ENCODE peak calls at places on chromosome 12, in six cellular contexts. V is endothelial cell of umbilical vein, I is K562, S is GM12878, W is HepG2, E is NB4. Y is an unnamed sample.

GRCh38 chr12:111532741-111533140 is 66.4 kb downstream of the ATXN2 start:
- DNase-seq in V (no peak), I (no peak), S (no peak), W (no peak), E (no peak), Y (no peak)

GRCh38 chr12:124524231-124524925 is 43.0 kb downstream of the NCOR2 start:
- DNase-seq in V (peak), I (no peak), S (no peak), W (no peak), E (no peak), Y (peak)

GRCh38 chr12:93098077-93098476 is 169.0 kb upstream of the EEA1 start:
- DNase-seq in V (peak), I (peak), S (peak), W (no peak), E (peak), Y (no peak)

GRCh38 chr12:119603767-119604166 is 10.2 kb downstream of the TMEM233 start:
- DNase-seq in V (no peak), I (no peak), S (no peak), W (no peak), E (no peak), Y (no peak)

GRCh38 chr12:54980341-54980740 is 4.2 kb downstream of the TESPA1 start:
- DNase-seq in V (no peak), I (peak), S (no peak), W (no peak), E (no peak), Y (no peak)

GRCh38 chr12:121145221-121145620 is 12.5 kb downstream of the P2RX7 start:
- DNase-seq in V (peak), I (no peak), S (no peak), W (no peak), E (peak), Y (no peak)

GRCh38 chr12:131735863-131736806 is 25.2 kb downstream of the SFSWAP start:
- DNase-seq in V (no peak), I (no peak), S (no peak), W (no peak), E (no peak), Y (no peak)

GRCh38 chr12:15728118-15728598 is 61.0 kb downstream of the EPS8 start:
- DNase-seq in V (peak), I (no peak), S (no peak), W (no peak), E (no peak), Y (peak)

GRCh38 chr12:124551268-124552144 is 15.9 kb downstream of the NCOR2 start:
- DNase-seq in V (no peak), I (no peak), S (no peak), W (no peak), E (peak), Y (no peak)

GRCh38 chr12:122820138-122820537 is 15.1 kb upstream of the HIP1R start:
- DNase-seq in V (no peak), I (no peak), S (no peak), W (no peak), E (no peak), Y (no peak)

GRCh38 chr12:64609543-64610091 is 678 bp upstream of the RASSF3 start:
- DNase-seq in V (peak), I (no peak), S (no peak), W (no peak), E (no peak), Y (peak)

GRCh38 chr12:68109444-68110217 is 49.9 kb downstream of the IFNG start:
- DNase-seq in V (no peak), I (no peak), S (no peak), W (no peak), E (no peak), Y (no peak)

GRCh38 chr12:114918535-114919233 is 234.7 kb upstream of the TBX3 start:
- DNase-seq in V (no peak), I (no peak), S (no peak), W (peak), E (no peak), Y (peak)

GRCh38 chr12:130872179-130873096 is 572 bp downstream of the RAN start:
- DNase-seq in V (peak), I (peak), S (no peak), W (no peak), E (peak), Y (peak)

GRCh38 chr12:89126712-89127111 is 225.6 kb downstream of the DUSP6 start:
- DNase-seq in V (no peak), I (no peak), S (no peak), W (no peak), E (no peak), Y (no peak)

GRCh38 chr12:120247621-120248030 is 17.9 kb downstream of the PXN start:
- DNase-seq in V (no peak), I (no peak), S (no peak), W (no peak), E (no peak), Y (no peak)

GRCh38 chr12:82998509-82998908 is 311.8 kb downstream of the TMTC2 start:
- DNase-seq in V (no peak), I (no peak), S (no peak), W (no peak), E (no peak), Y (no peak)

GRCh38 chr12:8644345-8645248 is 18.0 kb downstream of the MFAP5 start:
- DNase-seq in V (no peak), I (no peak), S (peak), W (no peak), E (peak), Y (no peak)

GRCh38 chr12:96981053-96981452 is 74.0 kb downstream of the NEDD1 start:
- DNase-seq in V (peak), I (no peak), S (no peak), W (no peak), E (peak), Y (peak)

GRCh38 chr12:118480235-118480634 is 103.9 kb downstream of the SUDS3 start:
- DNase-seq in V (no peak), I (no peak), S (no peak), W (no peak), E (no peak), Y (no peak)

GRCh38 chr12:90428881-90429280 is 526.1 kb downstream of the CCER1 start:
- DNase-seq in V (no peak), I (no peak), S (no peak), W (no peak), E (no peak), Y (no peak)

GRCh38 chr12:76374395-76375020 is 26.3 kb upstream of the BBS10 start:
- DNase-seq in V (no peak), I (no peak), S (no peak), W (no peak), E (no peak), Y (no peak)

GRCh38 chr12:117889098-117889497 is 79.7 kb downstream of the KSR2 start:
- DNase-seq in V (no peak), I (no peak), S (peak), W (no peak), E (no peak), Y (no peak)

GRCh38 chr12:85580562-85581168 is 255.5 kb downstream of the RASSF9 start:
- DNase-seq in V (peak), I (no peak), S (no peak), W (no peak), E (no peak), Y (no peak)
- TF ChIP-seq MYC in V (no peak), I (no peak), S (no peak), W (no peak), E (no peak), Y (no peak)

GRCh38 chr12:41365653-41366131 is 177.6 kb downstream of the PDZRN4 start:
- DNase-seq in V (peak), I (no peak), S (no peak), W (no peak), E (no peak), Y (no peak)
- TF ChIP-seq MAX in V (no peak), I (no peak), S (no peak), W (no peak), E (no peak), Y (no peak)

DNA sequence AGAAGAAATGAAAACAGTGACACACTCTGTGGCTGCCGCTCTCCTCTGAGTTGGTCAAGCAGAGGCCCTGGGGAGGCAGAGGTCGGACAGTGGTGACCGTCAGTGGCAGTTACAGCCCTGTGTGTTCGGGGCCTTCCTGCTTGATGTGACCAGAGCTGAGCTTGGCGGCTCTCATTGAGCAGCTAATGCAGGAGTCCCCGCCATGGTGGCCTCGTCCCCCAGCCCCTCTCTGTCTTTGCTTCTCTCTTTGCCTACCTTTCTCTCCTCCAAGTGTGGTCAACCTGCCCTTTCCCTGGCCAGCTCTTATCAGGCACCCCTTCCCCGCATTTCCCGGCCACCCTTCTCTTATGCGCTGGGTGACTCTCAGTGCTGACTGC is 362.8 kb downstream of the CACNA1C start:
- DNase-seq in V (no peak), I (no peak), S (no peak), W (no peak), E (no peak), Y (no peak)
- TF ChIP-seq MYC in V (no peak), I (no peak), S (no peak), W (no peak), E (no peak), Y (no peak)

GRCh38 chr12:6038160-6038559 is 86.3 kb downstream of the VWF start:
- DNase-seq in V (peak), I (peak), S (no peak), W (peak), E (peak), Y (peak)
- TF ChIP-seq MAX in V (no peak), I (no peak), S (no peak), W (no peak), E (peak), Y (peak)

DNA sequence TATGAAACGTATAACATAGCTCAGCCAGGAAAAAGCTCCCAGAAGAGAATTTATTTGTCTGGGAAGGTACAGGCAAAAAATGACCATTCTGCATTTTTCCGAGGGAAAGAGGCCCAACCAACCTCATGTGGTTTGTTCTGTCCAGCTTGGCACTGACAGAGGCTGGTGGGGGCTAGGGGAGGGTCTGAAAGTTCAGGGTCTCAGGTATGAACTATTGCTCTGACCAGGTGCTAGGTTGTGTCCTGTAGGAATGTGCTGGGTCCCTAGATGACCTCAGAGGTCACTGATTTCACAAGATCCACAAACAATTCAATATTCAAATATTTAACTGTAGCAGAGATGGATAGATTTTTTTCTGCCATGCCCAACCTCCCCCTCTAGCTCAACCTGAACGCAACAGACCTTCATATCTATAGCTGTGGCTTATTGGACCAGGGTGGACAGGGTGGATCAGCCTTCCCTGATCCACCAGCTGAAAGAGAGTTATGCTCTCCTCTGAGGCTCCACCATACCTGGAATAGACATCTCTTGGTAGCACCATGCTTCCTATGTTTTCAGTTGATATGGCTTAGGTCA is 32.9 kb upstream of the IFT81 start:
- DNase-seq in V (no peak), I (no peak), S (no peak), W (peak), E (no peak), Y (no peak)
- TF ChIP-seq MYC in V (no peak), I (no peak), S (no peak), W (peak), E (no peak), Y (no peak)

GRCh38 chr12:7162691-7163114 is 26.8 kb upstream of the PEX5 start:
- DNase-seq in V (no peak), I (peak), S (no peak), W (peak), E (no peak), Y (peak)
- TF ChIP-seq MAX in V (no peak), I (no peak), S (no peak), W (no peak), E (no peak), Y (no peak)

DNA sequence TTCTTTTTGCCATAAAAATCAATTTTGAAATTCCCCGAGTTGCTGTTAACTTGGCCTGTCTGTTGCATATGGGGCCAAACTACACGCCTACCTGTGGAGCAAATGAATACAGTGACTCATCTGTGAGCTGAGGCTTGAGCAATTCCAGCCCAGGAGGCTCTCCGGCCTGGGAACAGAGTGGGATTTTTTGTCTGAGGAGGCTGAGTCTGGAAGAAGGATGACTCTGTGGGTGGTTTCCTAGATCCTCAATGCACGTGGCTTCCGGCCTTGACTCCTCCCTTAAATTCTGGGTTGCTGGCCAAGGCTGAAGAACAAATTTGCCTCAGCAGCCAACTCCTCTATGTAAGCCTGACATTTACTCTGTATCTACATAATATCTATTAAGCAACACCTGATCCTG is 124.1 kb downstream of the SSPN start:
- DNase-seq in V (no peak), I (no peak), S (no peak), W (peak), E (no peak), Y (no peak)
- TF ChIP-seq MYC in V (no peak), I (no peak), S (no peak), W (no peak), E (no peak), Y (no peak)

GRCh38 chr12:85821759-85822158 is 14.4 kb downstream of the RASSF9 start:
- DNase-seq in V (peak), I (no peak), S (no peak), W (peak), E (no peak), Y (no peak)

GRCh38 chr12:85821216-85821615 is 15.0 kb downstream of the RASSF9 start:
- DNase-seq in V (peak), I (no peak), S (no peak), W (no peak), E (no peak), Y (no peak)

GRCh38 chr12:85820117-85820516 is 16.1 kb downstream of the RASSF9 start:
- DNase-seq in V (no peak), I (no peak), S (no peak), W (no peak), E (no peak), Y (no peak)

GRCh38 chr12:85825751-85826150 is 10.5 kb downstream of the RASSF9 start:
- DNase-seq in V (no peak), I (no peak), S (no peak), W (no peak), E (no peak), Y (no peak)

DNA sequence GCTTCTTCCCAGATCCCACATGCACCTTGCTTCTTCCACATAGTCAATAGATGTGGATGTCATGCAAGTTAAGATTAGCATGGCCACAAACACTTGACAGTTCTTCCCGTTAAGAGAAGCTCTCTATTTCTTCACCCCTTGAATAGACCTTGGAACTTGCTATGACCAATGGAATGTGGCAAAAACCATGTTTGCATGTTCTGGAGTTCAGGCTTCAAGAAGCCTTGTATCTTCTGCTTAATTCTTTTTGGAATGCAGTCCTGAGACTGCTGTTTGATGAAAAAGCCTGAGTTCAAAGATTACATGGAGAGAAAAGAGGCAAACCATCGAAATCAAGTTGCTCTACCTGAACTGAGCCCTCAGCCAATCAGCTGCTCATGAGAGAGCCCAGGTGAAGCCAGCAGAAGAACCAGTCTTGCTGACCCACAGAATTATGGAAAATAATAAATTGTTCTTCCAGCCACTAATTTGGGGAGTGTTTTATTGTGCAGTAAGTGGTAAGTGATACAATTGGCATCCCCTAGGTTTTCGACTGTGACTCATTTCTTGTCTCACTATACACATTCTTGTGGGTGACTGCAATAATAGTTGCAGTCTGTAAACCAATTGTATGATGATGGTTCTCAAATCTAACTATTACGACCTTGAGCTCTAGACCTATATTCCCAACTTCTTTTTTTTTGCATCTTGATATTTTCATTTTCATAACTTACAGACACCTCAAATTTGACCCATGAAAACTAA is 12.6 kb downstream of the RASSF9 start:
- DNase-seq in V (peak), I (no peak), S (no peak), W (no peak), E (no peak), Y (no peak)
- TF ChIP-seq MAX in V (no peak), I (no peak), S (no peak), W (no peak), E (no peak), Y (no peak)

Y was measured in A549.